ENCODE peak calls at places on chromosomes 3 and 15, in four cellular contexts. M is HepG2, K is HCT116, W is K562. C is an unnamed sample.

GRCh38 chr3:98333989-98334606 is 19.6 kb upstream of the OR5K4 start:
- DNase-seq in M (no peak), K (peak), W (no peak), C (no peak)

GRCh38 chr15:44101944-44102343 is 93.1 kb downstream of the FRMD5 start:
- DNase-seq in W (no peak), K (no peak), M (peak), C (no peak)

GRCh38 chr3:71940523-71940922 is 155.6 kb upstream of the PROK2 start:
- DNase-seq in M (no peak), W (no peak), K (no peak), C (no peak)

GRCh38 chr3:46634856-46635255 is 22.5 kb downstream of the FAM240A start:
- DNase-seq in W (no peak), K (no peak), M (no peak), C (no peak)

GRCh38 chr15:37891754-37892368 is 42.6 kb upstream of the TMCO5A start:
- DNase-seq in W (peak), M (peak), K (peak), C (no peak)

GRCh38 chr3:161042023-161042501 is 63.1 kb downstream of the B3GALNT1 start:
- DNase-seq in W (no peak), M (peak), K (no peak), C (no peak)

GRCh38 chr3:51378075-51378474 is 7.0 kb upstream of the MANF start:
- DNase-seq in W (no peak), M (no peak), K (no peak), C (no peak)

GRCh38 chr15:29774900-29775299 is 47.4 kb downstream of the TJP1 start:
- DNase-seq in M (peak), K (peak), W (no peak), C (peak)

GRCh38 chr3:108528459-108529231 is 18.2 kb upstream of the MYH15 start:
- DNase-seq in M (no peak), W (no peak), K (no peak), C (no peak)

DNA sequence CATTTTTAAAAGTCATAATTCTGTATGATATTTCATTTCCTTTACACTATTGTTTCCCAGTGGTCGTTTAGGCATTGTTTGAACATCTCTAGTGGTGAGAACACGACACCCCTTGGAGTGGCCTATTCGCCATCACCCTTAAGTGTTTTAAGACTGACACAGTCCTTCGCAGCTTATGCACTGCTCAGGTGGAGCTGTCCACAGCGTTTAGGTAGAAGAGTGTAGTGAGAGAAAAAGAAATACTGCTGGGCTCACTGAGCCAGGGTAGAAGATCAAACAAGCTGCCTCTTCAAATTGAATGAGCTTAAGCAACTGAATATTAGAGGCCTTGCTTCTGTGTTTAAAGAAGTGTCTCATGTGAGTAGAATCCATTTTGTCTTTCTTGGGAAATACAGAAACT is 156.1 kb downstream of the P3H2 start:
- DNase-seq in W (no peak), M (no peak), K (no peak), C (no peak)
- TF ChIP-seq REST in W (no peak), M (no peak), K (no peak), C (no peak)

GRCh38 chr15:39586387-39587171 is 5.7 kb downstream of the THBS1 start:
- DNase-seq in W (no peak), M (no peak), K (no peak), C (no peak)
- TF ChIP-seq POLR2AphosphoS5 in W (no peak), M (no peak), K (no peak), C (no peak)

DNA sequence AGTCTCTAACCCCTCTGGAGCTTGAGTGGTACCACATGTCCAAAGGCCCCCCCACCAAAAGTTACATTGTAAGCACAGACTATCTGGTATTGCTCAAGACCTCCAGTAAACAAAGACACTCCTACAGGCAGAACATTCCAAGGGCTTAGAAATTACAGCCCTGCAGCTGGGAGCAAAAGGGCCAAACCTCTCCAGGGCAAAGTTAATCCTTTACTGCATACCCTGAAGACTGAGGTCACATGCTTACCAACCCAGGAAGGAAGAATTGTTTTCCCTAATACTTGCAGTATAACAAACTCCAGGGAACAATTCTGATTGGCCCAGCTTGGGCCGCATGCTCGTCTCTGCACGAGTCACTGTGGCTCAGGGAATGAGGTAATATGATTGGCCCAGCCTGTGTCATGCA is 266.1 kb upstream of the NR2F2 start:
- DNase-seq in K (no peak), M (peak), W (peak), C (no peak)
- TF ChIP-seq TCF7L2 in K (no peak), M (no peak), W (no peak), C (no peak)

GRCh38 chr3:190229632-190230424 is 92.4 kb downstream of the CLDN1 start:
- DNase-seq in M (peak), K (no peak), W (no peak), C (peak)
- TF ChIP-seq REST in M (no peak), K (no peak), W (no peak), C (no peak)

DNA sequence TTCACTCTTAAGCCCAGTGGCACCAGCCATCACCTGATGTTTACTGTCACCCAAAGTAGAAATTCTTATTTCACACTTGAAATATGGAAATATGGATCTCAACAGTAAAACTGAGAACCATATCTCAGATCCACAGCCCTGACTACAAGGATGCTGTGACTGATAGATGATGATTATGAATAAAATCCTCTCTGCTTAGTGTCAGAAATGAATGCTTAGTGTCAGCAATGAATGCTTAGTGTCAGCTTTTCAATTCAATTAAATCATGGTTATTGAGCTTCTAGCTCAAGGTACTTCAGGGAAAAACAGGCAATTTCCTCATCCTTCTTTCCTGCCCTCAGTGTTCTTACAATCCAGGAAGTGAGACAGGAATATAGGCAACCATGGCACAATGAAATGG is 392.3 kb downstream of the LSAMP start:
- DNase-seq in W (no peak), K (no peak), M (no peak), C (no peak)
- TF ChIP-seq POLR2AphosphoS5 in W (no peak), K (no peak), M (no peak), C (no peak)

GRCh38 chr15:64989331-64990167 is at the start of gene SPG21:
- DNase-seq in K (peak), W (peak), M (peak), C (peak)

GRCh38 chr15:64987136-64987535 is 2.6 kb downstream of the SPG21 start:
- DNase-seq in M (no peak), W (no peak), K (no peak), C (no peak)

GRCh38 chr15:64982472-64982871 is 7.2 kb downstream of the SPG21 start:
- DNase-seq in M (no peak), W (no peak), K (no peak), C (no peak)

GRCh38 chr15:64981812-64982431 is 7.8 kb downstream of the SPG21 start:
- DNase-seq in M (peak), W (no peak), K (no peak), C (no peak)

DNA sequence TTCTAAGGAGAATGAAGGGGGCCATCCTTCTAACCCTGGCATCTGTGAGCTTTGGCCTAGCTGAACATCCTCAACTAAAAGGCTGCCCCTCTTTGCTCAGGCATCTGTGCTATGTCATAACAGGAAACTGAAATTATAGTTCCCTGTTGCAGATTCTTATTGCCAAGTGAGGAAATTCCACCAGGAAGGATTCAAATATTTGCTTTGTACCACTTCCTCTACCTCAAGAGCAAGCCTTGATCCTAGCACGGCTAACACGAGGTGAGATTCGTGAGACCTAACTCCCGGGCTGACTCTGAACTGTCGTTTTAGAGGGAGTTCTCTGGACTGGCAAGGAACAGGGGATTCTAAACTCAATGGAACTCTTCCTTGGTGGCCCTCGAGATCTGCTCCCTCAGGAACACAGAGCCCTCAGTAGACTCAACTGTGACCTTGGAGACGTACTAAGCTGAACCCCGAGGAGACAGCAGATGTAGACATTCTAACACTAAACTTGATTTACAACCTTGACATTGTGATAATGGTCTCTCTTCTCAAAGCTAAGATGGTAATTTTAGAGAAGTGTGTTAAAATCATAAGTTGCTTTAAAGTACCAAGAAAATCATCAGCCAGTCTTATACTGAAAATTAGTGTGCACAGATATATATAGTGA is 4.2 kb downstream of the SPG21 start:
- DNase-seq in M (peak), W (no peak), K (no peak), C (no peak)
- TF ChIP-seq TCF7L2 in M (no peak), W (no peak), K (no peak), C (no peak)